ENCODE peak calls at places on chromosomes 12 and 14, in five cellular contexts. One of them, this sample, is unnamed.

GRCh38 chr12:53467880-53468279 is 16.0 kb downstream of the PCBP2 start:
- DNase-seq in fibroblast of mammary gland: no peak
- DNase-seq in COR-L47: no peak
- DNase-seq in stimulated activated CD4-positive, alpha-beta T cell treated with anti-CD3 and anti-CD28 coated beads, Interleukin-2, amount 100 ng/mL, for 48 hours: no peak
- DNase-seq in activated naive CD4-positive, alpha-beta T cell treated with anti-CD3 and anti-CD28 coated beads, Interleukin-2, amount 10 ng/mL, durations not matched to agents 7 days and 5 days: no peak
- DNase-seq in this sample: no peak

GRCh38 chr14:93878871-93879270 is 48.3 kb upstream of the FAM181A start:
- DNase-seq in fibroblast of mammary gland: no peak
- DNase-seq in stimulated activated CD4-positive, alpha-beta T cell treated with anti-CD3 and anti-CD28 coated beads, Interleukin-2, amount 100 ng/mL, for 48 hours: no peak
- DNase-seq in activated naive CD4-positive, alpha-beta T cell treated with anti-CD3 and anti-CD28 coated beads, Interleukin-2, amount 10 ng/mL, durations not matched to agents 7 days and 5 days: no peak
- DNase-seq in COR-L47: no peak
- DNase-seq in this sample: no peak

GRCh38 chr14:54633076-54633475 is 66.1 kb downstream of the SAMD4A start:
- DNase-seq in activated naive CD4-positive, alpha-beta T cell treated with anti-CD3 and anti-CD28 coated beads, Interleukin-2, amount 10 ng/mL, durations not matched to agents 7 days and 5 days: no peak
- DNase-seq in COR-L47: no peak
- DNase-seq in stimulated activated CD4-positive, alpha-beta T cell treated with anti-CD3 and anti-CD28 coated beads, Interleukin-2, amount 100 ng/mL, for 48 hours: no peak
- DNase-seq in fibroblast of mammary gland: no peak
- DNase-seq in this sample: no peak

GRCh38 chr14:104082807-104083206 is 2.7 kb upstream of the ASPG start:
- DNase-seq in COR-L47: no peak
- DNase-seq in fibroblast of mammary gland: no peak
- DNase-seq in activated naive CD4-positive, alpha-beta T cell treated with anti-CD3 and anti-CD28 coated beads, Interleukin-2, amount 10 ng/mL, durations not matched to agents 7 days and 5 days: no peak
- DNase-seq in stimulated activated CD4-positive, alpha-beta T cell treated with anti-CD3 and anti-CD28 coated beads, Interleukin-2, amount 100 ng/mL, for 48 hours: no peak
- DNase-seq in this sample: no peak

GRCh38 chr12:82529096-82529495 is 157.6 kb upstream of the TMTC2 start:
- DNase-seq in COR-L47: no peak
- DNase-seq in fibroblast of mammary gland: no peak
- DNase-seq in activated naive CD4-positive, alpha-beta T cell treated with anti-CD3 and anti-CD28 coated beads, Interleukin-2, amount 10 ng/mL, durations not matched to agents 7 days and 5 days: no peak
- DNase-seq in stimulated activated CD4-positive, alpha-beta T cell treated with anti-CD3 and anti-CD28 coated beads, Interleukin-2, amount 100 ng/mL, for 48 hours: no peak
- DNase-seq in this sample: no peak

GRCh38 chr14:64702493-64703392 is 1.5 kb upstream of the PLEKHG3 start:
- DNase-seq in activated naive CD4-positive, alpha-beta T cell treated with anti-CD3 and anti-CD28 coated beads, Interleukin-2, amount 10 ng/mL, durations not matched to agents 7 days and 5 days: peak
- DNase-seq in COR-L47: no peak
- DNase-seq in stimulated activated CD4-positive, alpha-beta T cell treated with anti-CD3 and anti-CD28 coated beads, Interleukin-2, amount 100 ng/mL, for 48 hours: no peak
- DNase-seq in fibroblast of mammary gland: no peak
- DNase-seq in this sample: no peak

GRCh38 chr12:119601877-119602536 is 8.4 kb downstream of the TMEM233 start:
- DNase-seq in stimulated activated CD4-positive, alpha-beta T cell treated with anti-CD3 and anti-CD28 coated beads, Interleukin-2, amount 100 ng/mL, for 48 hours: no peak
- DNase-seq in activated naive CD4-positive, alpha-beta T cell treated with anti-CD3 and anti-CD28 coated beads, Interleukin-2, amount 10 ng/mL, durations not matched to agents 7 days and 5 days: no peak
- DNase-seq in COR-L47: no peak
- DNase-seq in fibroblast of mammary gland: no peak
- DNase-seq in this sample: no peak

GRCh38 chr12:22083167-22083566 is 37.1 kb downstream of the CMAS start:
- DNase-seq in activated naive CD4-positive, alpha-beta T cell treated with anti-CD3 and anti-CD28 coated beads, Interleukin-2, amount 10 ng/mL, durations not matched to agents 7 days and 5 days: peak
- DNase-seq in fibroblast of mammary gland: peak
- DNase-seq in COR-L47: no peak
- DNase-seq in stimulated activated CD4-positive, alpha-beta T cell treated with anti-CD3 and anti-CD28 coated beads, Interleukin-2, amount 100 ng/mL, for 48 hours: peak
- DNase-seq in this sample: no peak

GRCh38 chr14:99734406-99735051 is 50.4 kb downstream of the CYP46A1 start:
- DNase-seq in activated naive CD4-positive, alpha-beta T cell treated with anti-CD3 and anti-CD28 coated beads, Interleukin-2, amount 10 ng/mL, durations not matched to agents 7 days and 5 days: peak
- DNase-seq in stimulated activated CD4-positive, alpha-beta T cell treated with anti-CD3 and anti-CD28 coated beads, Interleukin-2, amount 100 ng/mL, for 48 hours: no peak
- DNase-seq in COR-L47: peak
- DNase-seq in fibroblast of mammary gland: no peak
- DNase-seq in this sample: no peak

GRCh38 chr12:41345071-41345470 is 157.0 kb downstream of the PDZRN4 start:
- DNase-seq in fibroblast of mammary gland: no peak
- DNase-seq in activated naive CD4-positive, alpha-beta T cell treated with anti-CD3 and anti-CD28 coated beads, Interleukin-2, amount 10 ng/mL, durations not matched to agents 7 days and 5 days: no peak
- DNase-seq in COR-L47: no peak
- DNase-seq in stimulated activated CD4-positive, alpha-beta T cell treated with anti-CD3 and anti-CD28 coated beads, Interleukin-2, amount 100 ng/mL, for 48 hours: no peak
- DNase-seq in this sample: no peak

GRCh38 chr12:107322063-107322462 is 228.7 kb upstream of the CRY1 start:
- DNase-seq in fibroblast of mammary gland: no peak
- DNase-seq in activated naive CD4-positive, alpha-beta T cell treated with anti-CD3 and anti-CD28 coated beads, Interleukin-2, amount 10 ng/mL, durations not matched to agents 7 days and 5 days: peak
- DNase-seq in stimulated activated CD4-positive, alpha-beta T cell treated with anti-CD3 and anti-CD28 coated beads, Interleukin-2, amount 100 ng/mL, for 48 hours: no peak
- DNase-seq in COR-L47: no peak
- DNase-seq in this sample: no peak

GRCh38 chr12:112198120-112198733 is 72.9 kb downstream of the TRAFD1 start:
- DNase-seq in activated naive CD4-positive, alpha-beta T cell treated with anti-CD3 and anti-CD28 coated beads, Interleukin-2, amount 10 ng/mL, durations not matched to agents 7 days and 5 days: peak
- DNase-seq in stimulated activated CD4-positive, alpha-beta T cell treated with anti-CD3 and anti-CD28 coated beads, Interleukin-2, amount 100 ng/mL, for 48 hours: peak
- DNase-seq in fibroblast of mammary gland: peak
- DNase-seq in COR-L47: peak
- DNase-seq in this sample: peak

GRCh38 chr14:50059773-50060629 is 56.4 kb downstream of the VCPKMT start:
- DNase-seq in activated naive CD4-positive, alpha-beta T cell treated with anti-CD3 and anti-CD28 coated beads, Interleukin-2, amount 10 ng/mL, durations not matched to agents 7 days and 5 days: no peak
- DNase-seq in fibroblast of mammary gland: no peak
- DNase-seq in COR-L47: no peak
- DNase-seq in stimulated activated CD4-positive, alpha-beta T cell treated with anti-CD3 and anti-CD28 coated beads, Interleukin-2, amount 100 ng/mL, for 48 hours: no peak
- DNase-seq in this sample: no peak

GRCh38 chr14:71165121-71165574 is 257.9 kb downstream of the PCNX1 start:
- DNase-seq in COR-L47: no peak
- DNase-seq in stimulated activated CD4-positive, alpha-beta T cell treated with anti-CD3 and anti-CD28 coated beads, Interleukin-2, amount 100 ng/mL, for 48 hours: no peak
- DNase-seq in fibroblast of mammary gland: no peak
- DNase-seq in activated naive CD4-positive, alpha-beta T cell treated with anti-CD3 and anti-CD28 coated beads, Interleukin-2, amount 10 ng/mL, durations not matched to agents 7 days and 5 days: no peak
- DNase-seq in this sample: no peak

This sample was measured in neural crest cell.